ENCODE peak calls at places on chromosomes 4 and X, in five cellular contexts. W is activated CD4-positive, alpha-beta T cell treated with anti-CD3 and anti-CD28 coated beads, Interleukin-2, amount 50 U/mL, for 4 hours; M is HTR-8/SVneo; Y is GM03348; I is activated naive CD8-positive, alpha-beta T cell treated with anti-CD3 and anti-CD28 coated beads, Interleukin-2, amount 50 U/mL, for 16 hours. R is an unnamed sample.

GRCh38 chrX:39757971-39758370 is 339.8 kb downstream of the BCOR start:
- DNase-seq in W (no peak), M (no peak), Y (peak), I (no peak), R (peak)

GRCh38 chr4:1207603-1208265 is 35.4 kb upstream of the SPON2 start:
- DNase-seq in W (no peak), M (no peak), Y (peak), I (no peak), R (peak)

GRCh38 chr4:119025440-119025839 is 110.2 kb upstream of the MYOZ2 start:
- DNase-seq in W (no peak), M (peak), Y (peak), I (no peak), R (no peak)

GRCh38 chr4:95838192-95838591 is 1.7 kb upstream of the PDHA2 start:
- DNase-seq in W (no peak), M (no peak), Y (no peak), I (no peak), R (no peak)

GRCh38 chrX:86047174-86047991 is at the start of gene CHM:
- DNase-seq in W (peak), M (peak), Y (peak), I (peak), R (peak)

GRCh38 chr4:34148322-34148908 is 2095.9 kb downstream of the ARAP2 start:
- DNase-seq in W (no peak), M (no peak), Y (no peak), I (no peak), R (no peak)

GRCh38 chr4:78634011-78634664 is 82.6 kb downstream of the ANXA3 start:
- DNase-seq in W (no peak), M (no peak), Y (peak), I (no peak), R (no peak)

GRCh38 chrX:44106864-44107263 is 133.7 kb upstream of the NDP start:
- DNase-seq in W (no peak), M (no peak), Y (no peak), I (no peak), R (no peak)

R was measured in hepatic stellate cell.